ENCODE peak calls at places on chromosomes 12 and 14, in nine cellular contexts. One of them, this sample, is unnamed.

GRCh38 chr14:92688434-92689375 is 59.7 kb downstream of the LGMN start:
- DNase-seq in foreskin fibroblast: no peak
- DNase-seq in CD8-positive, alpha-beta T cell: no peak
- DNase-seq in AG04449: no peak
- DNase-seq in colonic mucosa: peak
- DNase-seq in thoracic aorta: no peak
- DNase-seq in gastrocnemius medialis: no peak
- DNase-seq in choroid plexus epithelial cell: no peak
- DNase-seq in astrocyte of the cerebellum: no peak
- DNase-seq in this sample: no peak

GRCh38 chr14:74904623-74905503 is 18.2 kb downstream of the RPS6KL1 start:
- DNase-seq in colonic mucosa: no peak
- DNase-seq in foreskin fibroblast: peak
- DNase-seq in astrocyte of the cerebellum: no peak
- DNase-seq in CD8-positive, alpha-beta T cell: no peak
- DNase-seq in AG04449: no peak
- DNase-seq in gastrocnemius medialis: no peak
- DNase-seq in choroid plexus epithelial cell: peak
- DNase-seq in thoracic aorta: no peak
- DNase-seq in this sample: peak

GRCh38 chr14:93346926-93347721 is at the start of gene COX8C:
- DNase-seq in foreskin fibroblast: no peak
- DNase-seq in choroid plexus epithelial cell: no peak
- DNase-seq in gastrocnemius medialis: no peak
- DNase-seq in thoracic aorta: no peak
- DNase-seq in AG04449: no peak
- DNase-seq in astrocyte of the cerebellum: no peak
- DNase-seq in CD8-positive, alpha-beta T cell: no peak
- DNase-seq in colonic mucosa: no peak
- DNase-seq in this sample: no peak

GRCh38 chr14:37594916-37595808 is at the start of the genes FOXA1 and TTC6:
- DNase-seq in CD8-positive, alpha-beta T cell: no peak
- DNase-seq in AG04449: no peak
- DNase-seq in choroid plexus epithelial cell: no peak
- DNase-seq in thoracic aorta: no peak
- DNase-seq in gastrocnemius medialis: no peak
- DNase-seq in colonic mucosa: peak
- DNase-seq in astrocyte of the cerebellum: no peak
- DNase-seq in foreskin fibroblast: peak
- DNase-seq in this sample: peak

GRCh38 chr12:38771871-38772270 is 133.5 kb downstream of the CPNE8 start:
- DNase-seq in thoracic aorta: no peak
- DNase-seq in foreskin fibroblast: no peak
- DNase-seq in astrocyte of the cerebellum: no peak
- DNase-seq in AG04449: no peak
- DNase-seq in colonic mucosa: no peak
- DNase-seq in choroid plexus epithelial cell: peak
- DNase-seq in CD8-positive, alpha-beta T cell: no peak
- DNase-seq in gastrocnemius medialis: no peak
- DNase-seq in this sample: no peak

GRCh38 chr14:93789366-93790130 is 1.3 kb upstream of the PRIMA1 start:
- DNase-seq in colonic mucosa: no peak
- DNase-seq in CD8-positive, alpha-beta T cell: no peak
- DNase-seq in choroid plexus epithelial cell: no peak
- DNase-seq in foreskin fibroblast: no peak
- DNase-seq in astrocyte of the cerebellum: no peak
- DNase-seq in AG04449: no peak
- DNase-seq in thoracic aorta: no peak
- DNase-seq in gastrocnemius medialis: no peak
- DNase-seq in this sample: no peak

GRCh38 chr12:52199294-52199920 is 7.6 kb upstream of the KRT80 start:
- DNase-seq in astrocyte of the cerebellum: no peak
- DNase-seq in CD8-positive, alpha-beta T cell: no peak
- DNase-seq in choroid plexus epithelial cell: no peak
- DNase-seq in foreskin fibroblast: no peak
- DNase-seq in gastrocnemius medialis: peak
- DNase-seq in colonic mucosa: no peak
- DNase-seq in thoracic aorta: no peak
- DNase-seq in AG04449: no peak
- DNase-seq in this sample: no peak

GRCh38 chr14:98189077-98189476 is 1082.9 kb downstream of the BCL11B start:
- DNase-seq in colonic mucosa: no peak
- DNase-seq in foreskin fibroblast: no peak
- DNase-seq in AG04449: no peak
- DNase-seq in astrocyte of the cerebellum: no peak
- DNase-seq in gastrocnemius medialis: no peak
- DNase-seq in thoracic aorta: no peak
- DNase-seq in CD8-positive, alpha-beta T cell: no peak
- DNase-seq in choroid plexus epithelial cell: no peak
- DNase-seq in this sample: no peak

GRCh38 chr12:81722004-81722403 is 37.1 kb downstream of the PPFIA2 start:
- DNase-seq in choroid plexus epithelial cell: peak
- DNase-seq in astrocyte of the cerebellum: no peak
- DNase-seq in foreskin fibroblast: no peak
- DNase-seq in gastrocnemius medialis: no peak
- DNase-seq in colonic mucosa: no peak
- DNase-seq in thoracic aorta: no peak
- DNase-seq in AG04449: no peak
- DNase-seq in CD8-positive, alpha-beta T cell: no peak
- DNase-seq in this sample: peak

GRCh38 chr12:52147367-52147972 is 44.3 kb downstream of the KRT80 start:
- DNase-seq in gastrocnemius medialis: peak
- DNase-seq in choroid plexus epithelial cell: peak
- DNase-seq in foreskin fibroblast: peak
- DNase-seq in colonic mucosa: peak
- DNase-seq in astrocyte of the cerebellum: peak
- DNase-seq in CD8-positive, alpha-beta T cell: no peak
- DNase-seq in thoracic aorta: peak
- DNase-seq in AG04449: peak
- DNase-seq in this sample: peak

GRCh38 chr12:75816892-75817291 is 214.7 kb downstream of the PHLDA1 start:
- DNase-seq in gastrocnemius medialis: no peak
- DNase-seq in colonic mucosa: no peak
- DNase-seq in choroid plexus epithelial cell: peak
- DNase-seq in CD8-positive, alpha-beta T cell: no peak
- DNase-seq in astrocyte of the cerebellum: no peak
- DNase-seq in AG04449: no peak
- DNase-seq in foreskin fibroblast: peak
- DNase-seq in thoracic aorta: no peak
- DNase-seq in this sample: peak

GRCh38 chr12:88955541-88955940 is 375.3 kb upstream of the KITLG start:
- DNase-seq in AG04449: no peak
- DNase-seq in CD8-positive, alpha-beta T cell: no peak
- DNase-seq in astrocyte of the cerebellum: no peak
- DNase-seq in thoracic aorta: no peak
- DNase-seq in colonic mucosa: no peak
- DNase-seq in choroid plexus epithelial cell: no peak
- DNase-seq in gastrocnemius medialis: no peak
- DNase-seq in foreskin fibroblast: no peak
- DNase-seq in this sample: no peak

GRCh38 chr14:54169254-54169924 is 212.8 kb upstream of the BMP4 start:
- DNase-seq in colonic mucosa: no peak
- DNase-seq in foreskin fibroblast: peak
- DNase-seq in thoracic aorta: no peak
- DNase-seq in astrocyte of the cerebellum: no peak
- DNase-seq in gastrocnemius medialis: no peak
- DNase-seq in AG04449: no peak
- DNase-seq in choroid plexus epithelial cell: no peak
- DNase-seq in CD8-positive, alpha-beta T cell: no peak
- DNase-seq in this sample: peak

GRCh38 chr12:109950625-109951024 is 45.5 kb downstream of the GIT2 start:
- DNase-seq in astrocyte of the cerebellum: no peak
- DNase-seq in gastrocnemius medialis: no peak
- DNase-seq in thoracic aorta: no peak
- DNase-seq in AG04449: no peak
- DNase-seq in choroid plexus epithelial cell: no peak
- DNase-seq in colonic mucosa: no peak
- DNase-seq in CD8-positive, alpha-beta T cell: no peak
- DNase-seq in foreskin fibroblast: no peak
- DNase-seq in this sample: no peak

GRCh38 chr12:109951751-109952150 is 44.4 kb downstream of the GIT2 start:
- DNase-seq in foreskin fibroblast: peak
- DNase-seq in choroid plexus epithelial cell: peak
- DNase-seq in CD8-positive, alpha-beta T cell: no peak
- DNase-seq in thoracic aorta: no peak
- DNase-seq in astrocyte of the cerebellum: peak
- DNase-seq in AG04449: peak
- DNase-seq in gastrocnemius medialis: peak
- DNase-seq in colonic mucosa: no peak
- DNase-seq in this sample: peak

GRCh38 chr12:109952873-109953272 is 43.3 kb downstream of the GIT2 start:
- DNase-seq in astrocyte of the cerebellum: no peak
- DNase-seq in AG04449: no peak
- DNase-seq in colonic mucosa: no peak
- DNase-seq in thoracic aorta: no peak
- DNase-seq in choroid plexus epithelial cell: no peak
- DNase-seq in CD8-positive, alpha-beta T cell: no peak
- DNase-seq in gastrocnemius medialis: peak
- DNase-seq in foreskin fibroblast: no peak
- DNase-seq in this sample: no peak

GRCh38 chr12:109952160-109952858 is 43.9 kb downstream of the GIT2 start:
- DNase-seq in astrocyte of the cerebellum: no peak
- DNase-seq in choroid plexus epithelial cell: no peak
- DNase-seq in thoracic aorta: no peak
- DNase-seq in CD8-positive, alpha-beta T cell: no peak
- DNase-seq in foreskin fibroblast: no peak
- DNase-seq in AG04449: no peak
- DNase-seq in gastrocnemius medialis: no peak
- DNase-seq in colonic mucosa: no peak
- DNase-seq in this sample: no peak

DNA sequence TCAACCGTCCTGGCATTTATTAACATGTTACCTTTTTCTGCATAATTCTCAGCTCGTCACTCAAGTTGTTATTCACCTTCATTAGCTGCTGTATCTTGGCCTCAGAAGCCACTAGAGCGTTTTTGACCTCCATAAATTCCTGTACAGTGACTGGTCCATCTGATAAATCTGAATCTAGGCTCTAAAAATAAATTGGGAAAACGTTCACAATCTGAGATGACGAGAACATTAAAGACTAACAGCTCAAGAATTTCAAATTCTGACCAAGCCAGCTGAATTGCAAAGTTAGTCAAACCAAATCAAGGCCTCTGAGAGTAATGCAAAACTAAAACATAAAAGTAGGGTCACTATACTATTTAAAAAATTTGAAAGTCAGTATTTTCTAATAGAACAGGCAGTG is 45.0 kb downstream of the GIT2 start:
- DNase-seq in choroid plexus epithelial cell: peak
- DNase-seq in colonic mucosa: no peak
- DNase-seq in foreskin fibroblast: peak
- DNase-seq in astrocyte of the cerebellum: peak
- DNase-seq in gastrocnemius medialis: no peak
- DNase-seq in AG04449: peak
- DNase-seq in CD8-positive, alpha-beta T cell: no peak
- DNase-seq in thoracic aorta: no peak
- DNase-seq in this sample: peak
- H3K4me3 ChIP-seq in choroid plexus epithelial cell: no peak
- H3K4me3 ChIP-seq in colonic mucosa: no peak
- H3K4me3 ChIP-seq in foreskin fibroblast: no peak
- H3K4me3 ChIP-seq in astrocyte of the cerebellum: no peak
- H3K4me3 ChIP-seq in gastrocnemius medialis: no peak
- H3K4me3 ChIP-seq in AG04449: no peak
- H3K4me3 ChIP-seq in CD8-positive, alpha-beta T cell: no peak
- H3K4me3 ChIP-seq in thoracic aorta: peak
- H3K4me3 ChIP-seq in this sample: no peak

DNA sequence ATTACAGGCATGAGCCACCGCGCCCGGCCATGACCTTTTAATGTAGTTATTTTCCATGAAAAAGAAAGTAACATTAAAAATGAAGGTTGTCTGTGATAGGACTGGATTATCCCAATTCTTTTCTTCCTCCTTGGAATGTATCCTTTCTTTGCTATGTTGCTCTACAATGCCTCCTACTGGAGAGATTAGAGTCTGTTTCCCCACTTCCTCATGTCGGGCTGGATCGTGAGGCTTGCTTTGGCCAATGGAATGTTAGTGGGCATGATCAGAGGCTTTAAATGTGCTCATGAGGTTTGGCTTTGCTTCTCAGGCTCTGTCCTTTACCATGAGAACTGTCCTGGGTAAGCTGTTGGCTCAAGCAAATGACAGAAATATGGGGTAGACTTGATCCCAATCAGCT is 34.7 kb upstream of the SOCS2 start:
- DNase-seq in foreskin fibroblast: no peak
- DNase-seq in astrocyte of the cerebellum: no peak
- DNase-seq in gastrocnemius medialis: no peak
- DNase-seq in choroid plexus epithelial cell: no peak
- DNase-seq in thoracic aorta: no peak
- DNase-seq in CD8-positive, alpha-beta T cell: no peak
- DNase-seq in AG04449: no peak
- DNase-seq in colonic mucosa: no peak
- DNase-seq in this sample: no peak
- TF ChIP-seq CTCF in foreskin fibroblast: no peak
- TF ChIP-seq CTCF in astrocyte of the cerebellum: no peak
- TF ChIP-seq CTCF in gastrocnemius medialis: no peak
- TF ChIP-seq CTCF in choroid plexus epithelial cell: peak
- TF ChIP-seq CTCF in thoracic aorta: no peak
- TF ChIP-seq CTCF in CD8-positive, alpha-beta T cell: no peak
- TF ChIP-seq CTCF in AG04449: no peak
- TF ChIP-seq CTCF in colonic mucosa: no peak
- TF ChIP-seq CTCF in this sample: peak

GRCh38 chr14:90381011-90381790 is 15.6 kb upstream of the CALM1 start:
- DNase-seq in astrocyte of the cerebellum: no peak
- DNase-seq in foreskin fibroblast: peak
- DNase-seq in CD8-positive, alpha-beta T cell: no peak
- DNase-seq in thoracic aorta: no peak
- DNase-seq in AG04449: no peak
- DNase-seq in choroid plexus epithelial cell: peak
- DNase-seq in colonic mucosa: peak
- DNase-seq in gastrocnemius medialis: peak
- DNase-seq in this sample: peak
- H3K4me3 ChIP-seq in astrocyte of the cerebellum: no peak
- H3K4me3 ChIP-seq in foreskin fibroblast: no peak
- H3K4me3 ChIP-seq in CD8-positive, alpha-beta T cell: no peak
- H3K4me3 ChIP-seq in thoracic aorta: peak
- H3K4me3 ChIP-seq in AG04449: no peak
- H3K4me3 ChIP-seq in choroid plexus epithelial cell: no peak
- H3K4me3 ChIP-seq in colonic mucosa: peak
- H3K4me3 ChIP-seq in gastrocnemius medialis: peak
- H3K4me3 ChIP-seq in this sample: no peak

DNA sequence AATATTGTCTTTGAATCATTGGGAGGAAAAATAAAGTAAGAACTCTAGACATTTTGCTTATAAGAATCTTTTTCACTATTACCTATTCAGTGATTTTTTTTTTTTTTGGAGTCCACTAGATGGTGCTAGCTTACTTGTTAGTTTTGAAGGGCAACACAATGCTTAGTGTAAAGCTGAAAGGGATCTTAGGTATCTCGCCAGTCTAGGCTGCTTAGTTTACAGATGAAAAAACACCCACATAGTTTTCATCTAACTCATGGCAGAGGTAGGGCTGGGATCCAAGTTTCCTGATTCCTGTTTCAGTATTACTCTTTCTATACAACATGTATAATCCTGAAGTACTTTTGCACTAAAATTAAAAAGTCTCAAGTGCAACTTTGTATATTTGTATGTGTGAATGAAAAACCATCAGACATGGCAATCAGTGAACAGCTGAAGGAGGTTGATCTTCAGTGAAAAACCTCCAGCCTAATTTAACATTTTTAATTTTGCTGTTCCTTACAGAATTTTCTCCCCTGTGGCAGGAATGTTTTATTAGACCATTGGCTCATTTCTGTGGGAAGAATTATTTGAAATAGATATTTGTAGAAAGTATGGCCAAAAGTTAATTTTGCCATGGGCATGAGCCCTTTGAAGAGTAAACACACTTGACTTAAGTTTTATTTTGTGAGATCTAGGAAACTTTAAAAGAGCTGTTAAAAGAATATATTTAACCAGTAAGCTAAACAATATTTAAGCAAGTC is 40.7 kb downstream of the LRRIQ1 start:
- DNase-seq in AG04449: peak
- DNase-seq in CD8-positive, alpha-beta T cell: no peak
- DNase-seq in foreskin fibroblast: peak
- DNase-seq in astrocyte of the cerebellum: peak
- DNase-seq in colonic mucosa: no peak
- DNase-seq in thoracic aorta: no peak
- DNase-seq in choroid plexus epithelial cell: peak
- DNase-seq in gastrocnemius medialis: no peak
- DNase-seq in this sample: peak
- TF ChIP-seq CTCF in AG04449: peak
- TF ChIP-seq CTCF in CD8-positive, alpha-beta T cell: no peak
- TF ChIP-seq CTCF in foreskin fibroblast: no peak
- TF ChIP-seq CTCF in astrocyte of the cerebellum: peak
- TF ChIP-seq CTCF in colonic mucosa: no peak
- TF ChIP-seq CTCF in thoracic aorta: no peak
- TF ChIP-seq CTCF in choroid plexus epithelial cell: peak
- TF ChIP-seq CTCF in gastrocnemius medialis: no peak
- TF ChIP-seq CTCF in this sample: peak